ENCODE peak calls at places on chromosomes 2 and 18, in seven cellular contexts. Q is gastrocnemius medialis, Z is A549, F is vagina, Y is heart left ventricle, C is esophagus squamous epithelium, H is body of pancreas. W is an unnamed sample. For H3K4me1, the result is how much of the 10 kb centered on the place peaks cover.

GRCh38 chr2:213119061-213119809 is 32.2 kb downstream of the IKZF2 start:
- DNase-seq in Q (no peak), Z (no peak), F (no peak), Y (no peak), C (no peak), H (no peak), W (no peak)

GRCh38 chr18:56836173-56836572 is 185.0 kb downstream of the WDR7 start:
- DNase-seq in Q (no peak), Z (no peak), F (no peak), Y (no peak), C (no peak), H (no peak), W (no peak)

GRCh38 chr2:39723946-39724827 is 54.9 kb downstream of the THUMPD2 start:
- DNase-seq in Q (no peak), Z (no peak), F (no peak), Y (no peak), C (no peak), H (no peak), W (no peak)

GRCh38 chr2:58515827-58516574 is 274.9 kb upstream of the FANCL start:
- DNase-seq in Q (no peak), Z (no peak), F (no peak), Y (no peak), C (no peak), H (no peak), W (no peak)

GRCh38 chr18:31041346-31042067 is 1.0 kb downstream of the DSC3 start:
- DNase-seq in Q (no peak), Z (no peak), F (no peak), Y (no peak), C (no peak), H (peak), W (no peak)

GRCh38 chr2:44170337-44170736 is 1.7 kb downstream of the PPM1B start:
- DNase-seq in Q (no peak), Z (no peak), F (no peak), Y (no peak), C (no peak), H (no peak), W (no peak)

GRCh38 chr2:66683599-66683998 is 248.7 kb downstream of the MEIS1 start:
- DNase-seq in Q (no peak), Z (no peak), F (no peak), Y (peak), C (no peak), H (peak), W (no peak)

GRCh38 chr2:9069496-9069991 is 66.1 kb upstream of the MBOAT2 start:
- DNase-seq in Q (no peak), Z (no peak), F (no peak), Y (no peak), C (no peak), H (no peak), W (no peak)

GRCh38 chr2:160474891-160475795 is 18.5 kb downstream of the RBMS1 start:
- DNase-seq in Q (no peak), Z (no peak), F (no peak), Y (no peak), C (no peak), H (no peak), W (no peak)

GRCh38 chr18:74534150-74534969 is at the start of gene CNDP1:
- DNase-seq in Q (no peak), Z (no peak), F (no peak), Y (no peak), C (no peak), H (no peak), W (no peak)

GRCh38 chr18:79429785-79430281 is 34.1 kb downstream of the NFATC1 start:
- DNase-seq in Q (no peak), Z (no peak), F (no peak), Y (no peak), C (no peak), H (no peak), W (no peak)

GRCh38 chr2:237691200-237691907 is 64.0 kb downstream of the LRRFIP1 start:
- DNase-seq in Q (no peak), Z (peak), F (no peak), Y (no peak), C (no peak), H (peak), W (no peak)
- TF ChIP-seq POLR2A in Q (no peak), Z (no peak), F (no peak), Y (no peak), C (peak), H (peak), W (peak)

DNA sequence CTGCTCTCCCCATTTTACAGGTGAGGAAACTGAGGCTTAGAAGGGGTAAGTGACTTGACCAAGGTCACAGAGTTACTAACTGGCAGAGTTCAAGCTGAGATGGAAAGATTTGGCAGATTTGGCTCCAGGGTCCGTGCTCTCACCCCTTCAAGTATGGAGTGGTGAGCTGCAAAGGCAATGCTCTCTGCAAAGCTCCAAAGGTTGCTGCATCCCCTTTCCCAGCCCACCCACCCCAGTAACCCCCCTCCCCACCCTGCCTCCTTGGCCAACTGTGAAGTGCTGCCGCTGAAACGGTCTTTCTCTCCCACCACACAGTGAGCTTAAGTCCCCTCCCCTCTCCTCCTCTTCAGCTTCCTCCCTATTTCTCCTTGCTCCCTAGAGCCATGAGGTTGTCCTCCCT is 152.8 kb downstream of the CAPN13 start:
- DNase-seq in Q (no peak), Z (no peak), F (peak), Y (no peak), C (no peak), H (no peak), W (no peak)
- H3K4me1 ChIP-seq in Q (under half), Z (under half), F (under half), Y (under half), C (under half), H (under half), W (under half)

DNA sequence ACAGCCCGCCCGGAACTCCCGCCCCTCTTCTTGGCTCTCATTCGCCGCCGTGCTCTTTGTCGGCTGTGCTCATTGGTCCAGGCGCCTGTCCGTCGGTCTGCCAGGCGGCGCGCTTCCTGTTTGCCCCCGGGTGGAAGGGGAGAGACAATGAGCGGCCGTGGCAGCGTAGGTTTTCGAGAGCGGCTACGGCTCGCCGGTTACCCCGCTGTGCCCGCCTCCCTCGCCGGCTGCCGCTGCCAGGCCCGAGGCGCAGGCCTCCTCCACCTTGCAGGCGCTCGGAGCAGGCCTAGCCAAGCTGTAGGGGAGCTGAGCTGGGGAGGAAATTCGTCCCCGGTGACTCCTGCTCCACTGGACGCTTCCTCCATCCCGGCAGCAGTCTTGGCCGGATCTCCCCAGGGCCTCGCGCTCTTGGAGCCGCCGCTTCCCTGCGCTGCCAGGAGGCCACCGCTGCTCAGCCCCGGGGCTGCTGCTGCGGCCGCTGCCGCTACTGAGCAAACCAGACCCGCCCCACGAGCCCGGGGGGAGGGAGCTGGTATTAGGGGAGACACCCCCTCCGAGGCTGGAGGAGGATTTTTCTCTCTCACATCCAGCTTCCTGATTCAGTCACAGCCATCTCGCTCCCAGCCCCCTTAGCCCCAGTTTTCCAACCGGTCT is at the start of gene SP3:
- DNase-seq in Q (peak), Z (peak), F (no peak), Y (peak), C (peak), H (peak), W (peak)
- TF ChIP-seq POLR2A in Q (peak), Z (peak), F (no peak), Y (peak), C (peak), H (peak), W (peak)

DNA sequence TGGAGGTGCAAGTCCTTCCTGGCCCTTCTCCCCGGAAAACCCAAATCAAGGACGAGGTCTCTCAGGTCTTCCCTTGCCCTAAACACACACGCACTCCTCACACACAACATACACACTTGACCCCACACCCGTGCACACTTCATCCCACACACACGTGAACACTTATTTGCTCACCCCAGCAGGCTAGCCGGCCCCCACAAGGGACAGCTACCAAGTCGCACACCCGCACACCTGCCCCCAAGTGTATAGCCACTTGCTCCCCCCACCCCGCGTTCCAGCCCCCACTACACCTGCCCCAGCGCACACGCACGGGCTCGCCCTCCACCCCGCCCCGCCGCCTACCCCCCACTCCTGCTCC is 359 bp downstream of the TGFBRAP1 start:
- DNase-seq in Q (peak), Z (no peak), F (no peak), Y (no peak), C (no peak), H (no peak), W (no peak)
- H3K4me1 ChIP-seq in Q (under half), Z (under half), F (under half), Y (under half), C (under half), H (under half), W (under half)

GRCh38 chr2:71130325-71131260 is at the start of gene MPHOSPH10:
- DNase-seq in Q (peak), Z (peak), F (no peak), Y (peak), C (peak), H (peak), W (peak)
- TF ChIP-seq POLR2A in Q (peak), Z (peak), F (no peak), Y (no peak), C (peak), H (peak), W (no peak)

W was measured in esophagus muscularis mucosa.